ENCODE peak calls at places on chromosomes 13 and 19, in six cellular contexts. B is fibroblast of mammary gland, O is NCI-H2081, Q is GM04503, I is testis, J is stomach. P is an unnamed sample.

GRCh38 chr13:51005566-51005965 is 96.0 kb downstream of the RNASEH2B start:
- DNase-seq in B (no peak), O (no peak), Q (no peak), I (no peak), J (no peak), P (no peak)

GRCh38 chr19:16247353-16248182 is 49.9 kb downstream of the AP1M1 start:
- DNase-seq in B (peak; percentile 68), O (peak; percentile 51), Q (no peak), I (peak; percentile 92), J (peak; percentile 89), P (peak; percentile 64)

GRCh38 chr19:18657590-18658365 is 20.9 kb downstream of the KLHL26 start:
- DNase-seq in B (peak; percentile 82), O (no peak), Q (no peak), I (peak; percentile 95), J (no peak), P (peak; percentile 9)

GRCh38 chr13:35165205-35165604 is 223.1 kb downstream of the NBEA start:
- DNase-seq in B (no peak), O (no peak), Q (no peak), I (no peak), J (no peak), P (no peak)

GRCh38 chr13:73198888-73199497 is 140.2 kb downstream of the KLF5 start:
- DNase-seq in B (no peak), O (no peak), Q (no peak), I (no peak), J (no peak), P (no peak)

GRCh38 chr13:30730526-30730925 is 4.8 kb upstream of the ALOX5AP start:
- DNase-seq in B (no peak), O (no peak), Q (no peak), I (no peak), J (no peak), P (no peak)

GRCh38 chr19:1079566-1080111 is 12.7 kb downstream of the ARHGAP45 start:
- DNase-seq in B (no peak), O (no peak), Q (no peak), I (no peak), J (no peak), P (no peak)

GRCh38 chr13:94412870-94413269 is 66.6 kb downstream of the DCT start:
- DNase-seq in B (no peak), O (no peak), Q (no peak), I (no peak), J (no peak), P (no peak)

GRCh38 chr19:49475995-49476880 is 2.2 kb downstream of the FLT3LG start:
- DNase-seq in B (no peak), O (no peak), Q (no peak), I (no peak), J (no peak), P (peak; percentile 51)

P was measured in NCI-H345.